ENCODE peak calls at places on chromosomes 16 and 17, in six cellular contexts. One of them, this sample, is unnamed.

GRCh38 chr17:77836557-77837041 is 121.9 kb upstream of the TNRC6C start:
- DNase-seq in H9: no peak
- DNase-seq in uterus: no peak
- DNase-seq in HT-29: no peak
- DNase-seq in cardiac muscle cell: peak
- DNase-seq in stimulated activated CD4-positive, alpha-beta T cell treated with anti-CD3 and anti-CD28 coated beads, Interleukin-1b, Interleukin-23, amount 100 ng/mL, for 4 hours: no peak
- DNase-seq in this sample: no peak

GRCh38 chr17:54261465-54261864 is 438.7 kb downstream of the KIF2B start:
- DNase-seq in stimulated activated CD4-positive, alpha-beta T cell treated with anti-CD3 and anti-CD28 coated beads, Interleukin-1b, Interleukin-23, amount 100 ng/mL, for 4 hours: no peak
- DNase-seq in uterus: no peak
- DNase-seq in H9: no peak
- DNase-seq in cardiac muscle cell: no peak
- DNase-seq in HT-29: no peak
- DNase-seq in this sample: no peak

GRCh38 chr17:64767269-64767997 is 105.3 kb upstream of the SMURF2 start:
- DNase-seq in HT-29: no peak
- DNase-seq in stimulated activated CD4-positive, alpha-beta T cell treated with anti-CD3 and anti-CD28 coated beads, Interleukin-1b, Interleukin-23, amount 100 ng/mL, for 4 hours: no peak
- DNase-seq in cardiac muscle cell: no peak
- DNase-seq in uterus: no peak
- DNase-seq in H9: no peak
- DNase-seq in this sample: no peak

GRCh38 chr16:81319221-81319912 is 4.6 kb downstream of the GAN start:
- DNase-seq in uterus: no peak
- DNase-seq in cardiac muscle cell: peak
- DNase-seq in stimulated activated CD4-positive, alpha-beta T cell treated with anti-CD3 and anti-CD28 coated beads, Interleukin-1b, Interleukin-23, amount 100 ng/mL, for 4 hours: no peak
- DNase-seq in H9: no peak
- DNase-seq in HT-29: no peak
- DNase-seq in this sample: no peak

GRCh38 chr16:68642436-68643064 is 2.6 kb upstream of the CDH3 start:
- DNase-seq in uterus: peak
- DNase-seq in stimulated activated CD4-positive, alpha-beta T cell treated with anti-CD3 and anti-CD28 coated beads, Interleukin-1b, Interleukin-23, amount 100 ng/mL, for 4 hours: no peak
- DNase-seq in HT-29: no peak
- DNase-seq in cardiac muscle cell: peak
- DNase-seq in H9: peak
- DNase-seq in this sample: no peak

GRCh38 chr16:14109077-14109775 is 38.1 kb downstream of the MRTFB start:
- DNase-seq in H9: no peak
- DNase-seq in HT-29: no peak
- DNase-seq in uterus: no peak
- DNase-seq in cardiac muscle cell: no peak
- DNase-seq in stimulated activated CD4-positive, alpha-beta T cell treated with anti-CD3 and anti-CD28 coated beads, Interleukin-1b, Interleukin-23, amount 100 ng/mL, for 4 hours: no peak
- DNase-seq in this sample: no peak

GRCh38 chr17:7651097-7651958 is 602 bp downstream of the ATP1B2 start:
- DNase-seq in H9: peak
- DNase-seq in uterus: peak
- DNase-seq in HT-29: no peak
- DNase-seq in cardiac muscle cell: no peak
- DNase-seq in stimulated activated CD4-positive, alpha-beta T cell treated with anti-CD3 and anti-CD28 coated beads, Interleukin-1b, Interleukin-23, amount 100 ng/mL, for 4 hours: no peak
- DNase-seq in this sample: peak

GRCh38 chr17:59618894-59619312 is 792 bp upstream of the CLTC start:
- DNase-seq in H9: no peak
- DNase-seq in stimulated activated CD4-positive, alpha-beta T cell treated with anti-CD3 and anti-CD28 coated beads, Interleukin-1b, Interleukin-23, amount 100 ng/mL, for 4 hours: no peak
- DNase-seq in cardiac muscle cell: no peak
- DNase-seq in HT-29: no peak
- DNase-seq in uterus: no peak
- DNase-seq in this sample: no peak

GRCh38 chr16:3774156-3774767 is 56.9 kb upstream of the TRAP1 start:
- DNase-seq in stimulated activated CD4-positive, alpha-beta T cell treated with anti-CD3 and anti-CD28 coated beads, Interleukin-1b, Interleukin-23, amount 100 ng/mL, for 4 hours: no peak
- DNase-seq in HT-29: no peak
- DNase-seq in uterus: no peak
- DNase-seq in cardiac muscle cell: peak
- DNase-seq in H9: no peak
- DNase-seq in this sample: peak

GRCh38 chr17:44084131-44084538 is 13.6 kb downstream of the G6PC3 start:
- DNase-seq in HT-29: peak
- DNase-seq in stimulated activated CD4-positive, alpha-beta T cell treated with anti-CD3 and anti-CD28 coated beads, Interleukin-1b, Interleukin-23, amount 100 ng/mL, for 4 hours: peak
- DNase-seq in cardiac muscle cell: no peak
- DNase-seq in H9: peak
- DNase-seq in uterus: no peak
- DNase-seq in this sample: no peak

GRCh38 chr16:56260378-56260987 is 69.2 kb downstream of the GNAO1 start:
- DNase-seq in stimulated activated CD4-positive, alpha-beta T cell treated with anti-CD3 and anti-CD28 coated beads, Interleukin-1b, Interleukin-23, amount 100 ng/mL, for 4 hours: no peak
- DNase-seq in uterus: no peak
- DNase-seq in H9: no peak
- DNase-seq in HT-29: no peak
- DNase-seq in cardiac muscle cell: no peak
- DNase-seq in this sample: no peak